ENCODE peak calls at places on chromosome 18, in five cellular contexts. A is T-helper 22 cell; N is C1 segment of cervical spinal cord; V is stimulated activated CD4-positive, alpha-beta T cell treated with anti-CD3 and anti-CD28 coated beads, Interleukin-15, amount 100 ng/mL, for 48 hours; C is kidney epithelial cell. U is an unnamed sample.

GRCh38 chr18:22385718-22386117 is 32.0 kb downstream of the CTAGE1 start:
- DNase-seq in A (no peak), C (no peak), N (no peak), V (no peak), U (no peak)

GRCh38 chr18:56097561-56098095 is 509.6 kb upstream of the TCF4 start:
- DNase-seq in C (no peak), N (no peak), V (no peak), A (no peak), U (no peak)

GRCh38 chr18:23053756-23054457 is 81.4 kb upstream of the CABLES1 start:
- DNase-seq in C (peak; percentile 48), V (no peak), A (no peak), N (no peak), U (no peak)

GRCh38 chr18:52869942-52870907 is 530.2 kb downstream of the DCC start:
- DNase-seq in C (no peak), V (no peak), N (no peak), A (no peak), U (no peak)

GRCh38 chr18:6601241-6601640 is 128.3 kb upstream of the ARHGAP28 start:
- DNase-seq in N (no peak), V (no peak), A (no peak), C (no peak), U (no peak)

GRCh38 chr18:58895385-58895784 is 30.7 kb downstream of the ZNF532 start:
- DNase-seq in N (no peak), V (no peak), C (no peak), A (no peak), U (no peak)

GRCh38 chr18:56709463-56709862 is 58.3 kb downstream of the WDR7 start:
- DNase-seq in N (no peak), A (peak; percentile 6), V (peak; percentile 8), C (peak; percentile 65), U (no peak)

GRCh38 chr18:54671291-54671881 is 80.3 kb downstream of the DYNAP start:
- DNase-seq in C (no peak), V (no peak), N (no peak), A (no peak), U (no peak)

GRCh38 chr18:57027190-57027708 is 119.6 kb upstream of the BOD1L2 start:
- DNase-seq in V (no peak), C (no peak), A (no peak), N (no peak), U (no peak)

GRCh38 chr18:43596106-43596712 is 318.9 kb upstream of the SYT4 start:
- DNase-seq in V (no peak), A (no peak), C (no peak), N (no peak), U (no peak)

GRCh38 chr18:50870138-50870845 is 8.6 kb upstream of the ME2 start:
- DNase-seq in A (no peak), N (no peak), C (peak; percentile 75), V (no peak), U (no peak)

GRCh38 chr18:45539383-45539960 is 75.8 kb upstream of the SLC14A2 start:
- DNase-seq in N (no peak), C (no peak), A (no peak), V (no peak), U (no peak)

GRCh38 chr18:6434987-6435709 is 20.4 kb upstream of the L3MBTL4 start:
- DNase-seq in A (no peak), V (no peak), N (no peak), C (no peak), U (no peak)

GRCh38 chr18:62741118-62741566 is 25.8 kb downstream of the PHLPP1 start:
- DNase-seq in C (no peak), N (no peak), A (no peak), V (no peak), U (no peak)

GRCh38 chr18:77000527-77000926 is 132.1 kb downstream of the MBP start:
- DNase-seq in N (peak; percentile 46), V (peak; percentile 8), A (peak; percentile 21), C (no peak), U (no peak)

GRCh38 chr18:23716966-23717365 is 27.7 kb downstream of the LAMA3 start:
- DNase-seq in V (no peak), C (no peak), N (no peak), A (no peak), U (no peak)

GRCh38 chr18:4994710-4995109 is 202.3 kb downstream of the AKAIN1 start:
- DNase-seq in C (no peak), N (no peak), A (no peak), V (no peak), U (no peak)

GRCh38 chr18:79904357-79905147 is 46.9 kb downstream of the SLC66A2 start:
- DNase-seq in C (no peak), V (no peak), N (no peak), A (no peak), U (no peak)

GRCh38 chr18:61833387-61833786 is 59.4 kb downstream of the RNF152 start:
- DNase-seq in C (no peak), V (no peak), N (no peak), A (no peak), U (no peak)

GRCh38 chr18:55403555-55403954 is 184.4 kb downstream of the TCF4 start:
- DNase-seq in C (no peak), V (no peak), N (no peak), A (no peak), U (no peak)

GRCh38 chr18:74702951-74703350 is 105.3 kb downstream of the ZNF407 start:
- DNase-seq in V (no peak), A (no peak), N (no peak), C (no peak), U (no peak)

GRCh38 chr18:2894841-2895370 is 48.1 kb downstream of the EMILIN2 start:
- DNase-seq in C (no peak), V (no peak), A (no peak), N (no peak), U (no peak)